ENCODE peak calls at places on chromosomes 11 and 22, in six cellular contexts. One of them, this sample, is unnamed.

GRCh38 chr11:61183645-61184044 is 19.7 kb upstream of the PGA3 start:
- DNase-seq in astrocyte of the cerebellum: no peak
- DNase-seq in RWPE1: no peak
- DNase-seq in tibial artery: no peak
- DNase-seq in natural killer cell: no peak
- DNase-seq in astrocyte of the spinal cord: no peak
- DNase-seq in this sample: no peak

GRCh38 chr22:50626856-50627451 is 998 bp downstream of the ARSA start:
- DNase-seq in astrocyte of the cerebellum: no peak
- DNase-seq in RWPE1: no peak
- DNase-seq in tibial artery: no peak
- DNase-seq in natural killer cell: no peak
- DNase-seq in astrocyte of the spinal cord: no peak
- DNase-seq in this sample: peak

GRCh38 chr11:112172362-112172994 is 2.8 kb upstream of the BCO2 start:
- DNase-seq in astrocyte of the cerebellum: peak
- DNase-seq in RWPE1: no peak
- DNase-seq in tibial artery: no peak
- DNase-seq in natural killer cell: no peak
- DNase-seq in astrocyte of the spinal cord: peak
- DNase-seq in this sample: no peak

GRCh38 chr22:36762687-36763260 is 13.1 kb downstream of the IFT27 start:
- DNase-seq in astrocyte of the cerebellum: no peak
- DNase-seq in RWPE1: no peak
- DNase-seq in tibial artery: peak
- DNase-seq in natural killer cell: no peak
- DNase-seq in astrocyte of the spinal cord: no peak
- DNase-seq in this sample: no peak

GRCh38 chr22:29480512-29481264 is 670 bp downstream of the NEFH start:
- DNase-seq in astrocyte of the cerebellum: peak
- DNase-seq in RWPE1: no peak
- DNase-seq in tibial artery: no peak
- DNase-seq in natural killer cell: no peak
- DNase-seq in astrocyte of the spinal cord: peak
- DNase-seq in this sample: no peak

GRCh38 chr22:23286296-23286695 is 106.0 kb downstream of the BCR start:
- DNase-seq in astrocyte of the cerebellum: no peak
- DNase-seq in RWPE1: no peak
- DNase-seq in tibial artery: no peak
- DNase-seq in natural killer cell: no peak
- DNase-seq in astrocyte of the spinal cord: no peak
- DNase-seq in this sample: no peak

GRCh38 chr11:2741006-2741376 is 41.2 kb upstream of the KCNQ1OT1 start:
- DNase-seq in astrocyte of the cerebellum: no peak
- DNase-seq in RWPE1: no peak
- DNase-seq in tibial artery: peak
- DNase-seq in natural killer cell: no peak
- DNase-seq in astrocyte of the spinal cord: no peak
- DNase-seq in this sample: no peak

GRCh38 chr11:114180301-114181055 is 115.7 kb upstream of the NNMT start:
- DNase-seq in astrocyte of the cerebellum: no peak
- DNase-seq in RWPE1: no peak
- DNase-seq in tibial artery: no peak
- DNase-seq in natural killer cell: no peak
- DNase-seq in astrocyte of the spinal cord: no peak
- DNase-seq in this sample: peak

GRCh38 chr11:67656278-67656922 is 5.9 kb upstream of the ACY3 start:
- DNase-seq in astrocyte of the cerebellum: no peak
- DNase-seq in RWPE1: peak
- DNase-seq in tibial artery: no peak
- DNase-seq in natural killer cell: no peak
- DNase-seq in astrocyte of the spinal cord: no peak
- DNase-seq in this sample: no peak

GRCh38 chr11:2672553-2673249 is 27.1 kb downstream of the KCNQ1OT1 start:
- DNase-seq in astrocyte of the cerebellum: no peak
- DNase-seq in RWPE1: no peak
- DNase-seq in tibial artery: peak
- DNase-seq in natural killer cell: no peak
- DNase-seq in astrocyte of the spinal cord: no peak
- DNase-seq in this sample: peak

GRCh38 chr22:28955817-28956216 is 72.4 kb downstream of the ZNRF3 start:
- DNase-seq in astrocyte of the cerebellum: no peak
- DNase-seq in RWPE1: no peak
- DNase-seq in tibial artery: no peak
- DNase-seq in natural killer cell: peak
- DNase-seq in astrocyte of the spinal cord: no peak
- DNase-seq in this sample: peak

GRCh38 chr11:31254411-31254810 is 115.1 kb downstream of the DCDC1 start:
- DNase-seq in astrocyte of the cerebellum: no peak
- DNase-seq in RWPE1: no peak
- DNase-seq in tibial artery: no peak
- DNase-seq in natural killer cell: no peak
- DNase-seq in astrocyte of the spinal cord: no peak
- DNase-seq in this sample: no peak

GRCh38 chr11:126891556-126892217 is 108.9 kb downstream of the KIRREL3 start:
- DNase-seq in astrocyte of the cerebellum: no peak
- DNase-seq in RWPE1: no peak
- DNase-seq in tibial artery: no peak
- DNase-seq in natural killer cell: no peak
- DNase-seq in astrocyte of the spinal cord: peak
- DNase-seq in this sample: no peak

GRCh38 chr22:23098718-23099524 is 28.6 kb downstream of the GNAZ start:
- DNase-seq in astrocyte of the cerebellum: no peak
- DNase-seq in RWPE1: no peak
- DNase-seq in tibial artery: peak
- DNase-seq in natural killer cell: no peak
- DNase-seq in astrocyte of the spinal cord: peak
- DNase-seq in this sample: peak

GRCh38 chr11:79744941-79745340 is 304.1 kb upstream of the TENM4 start:
- DNase-seq in astrocyte of the cerebellum: no peak
- DNase-seq in RWPE1: no peak
- DNase-seq in tibial artery: no peak
- DNase-seq in natural killer cell: no peak
- DNase-seq in astrocyte of the spinal cord: no peak
- DNase-seq in this sample: no peak

GRCh38 chr11:289706-290620 is 1.0 kb downstream of the PGGHG start:
- DNase-seq in astrocyte of the cerebellum: no peak
- DNase-seq in RWPE1: no peak
- DNase-seq in tibial artery: peak
- DNase-seq in natural killer cell: no peak
- DNase-seq in astrocyte of the spinal cord: no peak
- DNase-seq in this sample: no peak

GRCh38 chr11:35974878-35975578 is 31.2 kb downstream of the LDLRAD3 start:
- DNase-seq in astrocyte of the cerebellum: no peak
- DNase-seq in RWPE1: no peak
- DNase-seq in tibial artery: no peak
- DNase-seq in natural killer cell: no peak
- DNase-seq in astrocyte of the spinal cord: no peak
- DNase-seq in this sample: no peak

GRCh38 chr11:68120212-68121066 is 749 bp downstream of the CHKA start:
- DNase-seq in astrocyte of the cerebellum: no peak
- DNase-seq in RWPE1: peak
- DNase-seq in tibial artery: peak
- DNase-seq in natural killer cell: peak
- DNase-seq in astrocyte of the spinal cord: peak
- DNase-seq in this sample: no peak

GRCh38 chr11:66365166-66365565 is 6.4 kb downstream of the SLC29A2 start:
- DNase-seq in astrocyte of the cerebellum: no peak
- DNase-seq in RWPE1: no peak
- DNase-seq in tibial artery: no peak
- DNase-seq in natural killer cell: no peak
- DNase-seq in astrocyte of the spinal cord: no peak
- DNase-seq in this sample: no peak

GRCh38 chr11:16365456-16366355 is 9.4 kb upstream of the SOX6 start:
- DNase-seq in astrocyte of the cerebellum: no peak
- DNase-seq in RWPE1: no peak
- DNase-seq in tibial artery: no peak
- DNase-seq in natural killer cell: no peak
- DNase-seq in astrocyte of the spinal cord: no peak
- DNase-seq in this sample: no peak

GRCh38 chr22:24141586-24141985 is 39.7 kb upstream of the SUSD2 start:
- DNase-seq in astrocyte of the cerebellum: no peak
- DNase-seq in RWPE1: peak
- DNase-seq in tibial artery: no peak
- DNase-seq in natural killer cell: no peak
- DNase-seq in astrocyte of the spinal cord: peak
- DNase-seq in this sample: no peak

GRCh38 chr11:81007046-81007445 is 1566.2 kb upstream of the TENM4 start:
- DNase-seq in astrocyte of the cerebellum: peak
- DNase-seq in RWPE1: peak
- DNase-seq in tibial artery: no peak
- DNase-seq in natural killer cell: no peak
- DNase-seq in astrocyte of the spinal cord: peak
- DNase-seq in this sample: no peak

GRCh38 chr11:108788565-108789199 is 123.8 kb downstream of the DDX10 start:
- DNase-seq in astrocyte of the cerebellum: peak
- DNase-seq in RWPE1: no peak
- DNase-seq in tibial artery: no peak
- DNase-seq in natural killer cell: no peak
- DNase-seq in astrocyte of the spinal cord: peak
- DNase-seq in this sample: no peak

GRCh38 chr11:9753031-9753430 is 89.2 kb downstream of the SWAP70 start:
- DNase-seq in astrocyte of the cerebellum: no peak
- DNase-seq in RWPE1: peak
- DNase-seq in tibial artery: no peak
- DNase-seq in natural killer cell: no peak
- DNase-seq in astrocyte of the spinal cord: peak
- DNase-seq in this sample: no peak

GRCh38 chr11:61417670-61418069 is 12.1 kb downstream of the CPSF7 start:
- DNase-seq in astrocyte of the cerebellum: no peak
- DNase-seq in RWPE1: no peak
- DNase-seq in tibial artery: no peak
- DNase-seq in natural killer cell: no peak
- DNase-seq in astrocyte of the spinal cord: no peak
- DNase-seq in this sample: no peak

GRCh38 chr22:48520888-48521600 is 1306.6 kb downstream of the BRD1 start:
- DNase-seq in astrocyte of the cerebellum: no peak
- DNase-seq in RWPE1: no peak
- DNase-seq in tibial artery: no peak
- DNase-seq in natural killer cell: no peak
- DNase-seq in astrocyte of the spinal cord: no peak
- DNase-seq in this sample: no peak

GRCh38 chr22:38305481-38306448 is 11.5 kb downstream of the CSNK1E start:
- DNase-seq in astrocyte of the cerebellum: no peak
- DNase-seq in RWPE1: no peak
- DNase-seq in tibial artery: no peak
- DNase-seq in natural killer cell: no peak
- DNase-seq in astrocyte of the spinal cord: peak
- DNase-seq in this sample: no peak

GRCh38 chr11:111107501-111107900 is 138.0 kb upstream of the POU2AF2 start:
- DNase-seq in astrocyte of the cerebellum: no peak
- DNase-seq in RWPE1: no peak
- DNase-seq in tibial artery: no peak
- DNase-seq in natural killer cell: no peak
- DNase-seq in astrocyte of the spinal cord: no peak
- DNase-seq in this sample: no peak

DNA sequence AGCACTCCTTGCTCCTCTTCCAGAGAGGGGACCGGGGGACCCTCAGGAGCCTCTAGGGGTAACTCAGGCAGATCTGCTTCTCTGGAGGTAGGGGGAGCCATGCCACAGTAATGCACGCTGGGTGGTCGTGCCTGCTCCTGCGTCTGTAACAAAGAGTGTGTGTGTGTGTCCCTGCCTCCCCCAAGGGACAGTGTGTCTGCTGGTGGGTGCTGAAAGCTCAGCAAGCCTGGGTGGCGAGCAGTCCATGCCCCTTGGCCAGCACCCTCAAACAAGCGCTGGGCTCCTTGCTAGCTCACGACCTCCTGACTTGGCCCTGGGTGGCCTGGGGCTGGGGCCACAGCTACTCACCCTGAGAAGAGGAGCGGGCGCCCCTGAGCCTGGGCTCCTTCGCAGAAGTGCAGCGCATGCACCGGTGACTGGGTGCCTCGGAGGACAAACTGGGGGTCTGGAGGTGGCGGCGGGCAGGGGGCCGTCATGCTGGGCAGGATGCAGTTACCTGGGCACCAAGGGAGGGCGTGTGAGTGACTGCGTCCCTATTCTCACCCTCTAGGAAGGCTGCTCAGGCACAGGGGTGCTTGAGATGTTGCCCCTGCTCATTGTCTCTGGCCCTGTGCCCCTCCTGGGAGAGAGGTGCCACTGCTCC is 33.7 kb downstream of the GNB1L start:
- DNase-seq in astrocyte of the cerebellum: no peak
- DNase-seq in RWPE1: no peak
- DNase-seq in tibial artery: peak
- DNase-seq in natural killer cell: peak
- DNase-seq in astrocyte of the spinal cord: no peak
- DNase-seq in this sample: peak
- TF ChIP-seq CTCF in astrocyte of the cerebellum: no peak
- TF ChIP-seq CTCF in RWPE1: no peak
- TF ChIP-seq CTCF in tibial artery: no peak
- TF ChIP-seq CTCF in natural killer cell: no peak
- TF ChIP-seq CTCF in astrocyte of the spinal cord: no peak
- TF ChIP-seq CTCF in this sample: no peak

DNA sequence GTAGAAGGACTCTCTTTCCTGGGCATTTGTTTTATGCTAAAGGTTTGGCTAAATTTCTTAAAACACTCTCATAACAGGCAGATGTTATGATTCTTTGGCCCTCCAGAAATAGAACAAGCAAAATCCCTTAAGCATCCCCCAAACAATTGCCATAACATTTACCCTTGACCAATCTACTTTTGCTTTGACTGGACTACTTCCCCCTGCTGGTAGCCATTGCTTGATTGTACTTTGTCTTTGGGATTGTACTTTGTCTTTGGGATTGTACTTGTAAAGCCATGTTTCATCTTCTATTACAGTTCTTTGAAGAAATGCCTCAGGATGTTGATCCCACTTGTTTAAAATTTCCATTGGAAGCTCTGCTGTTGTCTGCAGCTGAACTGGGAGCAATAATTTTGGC is 53.3 kb upstream of the GLYAT start:
- DNase-seq in astrocyte of the cerebellum: no peak
- DNase-seq in RWPE1: no peak
- DNase-seq in tibial artery: no peak
- DNase-seq in natural killer cell: no peak
- DNase-seq in astrocyte of the spinal cord: no peak
- DNase-seq in this sample: no peak
- TF ChIP-seq CTCF in astrocyte of the cerebellum: no peak
- TF ChIP-seq CTCF in RWPE1: no peak
- TF ChIP-seq CTCF in tibial artery: no peak
- TF ChIP-seq CTCF in natural killer cell: no peak
- TF ChIP-seq CTCF in astrocyte of the spinal cord: no peak
- TF ChIP-seq CTCF in this sample: no peak

GRCh38 chr11:19651654-19652053 is 61.0 kb upstream of the NAV2 start:
- DNase-seq in astrocyte of the cerebellum: no peak
- DNase-seq in RWPE1: no peak
- DNase-seq in tibial artery: no peak
- DNase-seq in natural killer cell: no peak
- DNase-seq in astrocyte of the spinal cord: no peak
- DNase-seq in this sample: no peak
- TF ChIP-seq CTCF in astrocyte of the cerebellum: no peak
- TF ChIP-seq CTCF in RWPE1: no peak
- TF ChIP-seq CTCF in tibial artery: no peak
- TF ChIP-seq CTCF in natural killer cell: no peak
- TF ChIP-seq CTCF in astrocyte of the spinal cord: no peak
- TF ChIP-seq CTCF in this sample: no peak

DNA sequence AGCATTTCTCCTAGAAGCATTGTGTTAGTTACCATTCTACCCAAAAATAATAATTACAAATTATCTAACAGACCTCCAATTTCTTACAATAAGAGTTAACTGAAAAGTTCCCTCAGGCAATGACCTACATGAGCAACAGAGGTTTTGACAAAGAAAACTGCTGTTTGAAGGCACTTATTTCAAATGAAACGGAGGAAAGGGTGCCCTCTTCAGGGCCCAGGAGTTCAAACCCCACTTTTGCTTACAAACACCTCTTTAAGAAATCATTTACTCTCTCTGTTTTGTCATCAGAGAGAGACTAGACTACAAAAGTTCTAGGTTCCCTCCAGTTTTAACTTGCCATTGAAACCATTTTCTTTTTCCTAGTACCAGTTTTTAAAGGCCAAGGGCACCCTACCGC is 56.7 kb downstream of the AMBRA1 start:
- DNase-seq in astrocyte of the cerebellum: no peak
- DNase-seq in RWPE1: no peak
- DNase-seq in tibial artery: no peak
- DNase-seq in natural killer cell: no peak
- DNase-seq in astrocyte of the spinal cord: peak
- DNase-seq in this sample: no peak
- TF ChIP-seq CTCF in astrocyte of the cerebellum: peak
- TF ChIP-seq CTCF in RWPE1: no peak
- TF ChIP-seq CTCF in tibial artery: no peak
- TF ChIP-seq CTCF in natural killer cell: no peak
- TF ChIP-seq CTCF in astrocyte of the spinal cord: peak
- TF ChIP-seq CTCF in this sample: no peak